ENCODE peak calls at places on chromosome 20, in four cellular contexts. K is NCI-H1436 treated with DMSO at 0.1 percent for 48 hours; F is iris pigment epithelial cell; P is activated T-helper 1 cell treated with anti-CD3 and anti-CD28 coated beads, Interleukin-12 subunit alpha, Interleukin-12 subunit beta, Interleukin-2, Interleukin-4 antibody, amounts not matched to agents 30 ng/mL and 10 ng/mL and 1 ng/mL, durations not matched to agents 14 hours and 24 hours and 36 hours. E is an unnamed sample.

GRCh38 chr20:703426-703825 is 27.8 kb upstream of the SCRT2 start:
- DNase-seq in K (no peak), F (no peak), P (no peak), E (no peak)

GRCh38 chr20:52016022-52016421 is 175.6 kb downstream of the ZFP64 start:
- DNase-seq in F (no peak), K (no peak), P (no peak), E (no peak)

GRCh38 chr20:53767206-53767924 is 173.7 kb upstream of the ZNF217 start:
- DNase-seq in K (no peak), P (no peak), F (no peak), E (no peak)

GRCh38 chr20:31781945-31782344 is 37.2 kb upstream of the MYLK2 start:
- DNase-seq in P (no peak), F (peak), K (no peak), E (no peak)

GRCh38 chr20:33433465-33433864 is 10.1 kb downstream of the SNTA1 start:
- DNase-seq in K (no peak), F (no peak), P (no peak), E (no peak)

GRCh38 chr20:42063176-42063575 is 445.0 kb upstream of the CHD6 start:
- DNase-seq in F (no peak), K (no peak), P (no peak), E (no peak)

GRCh38 chr20:4282550-4282949 is 267.2 kb upstream of the RNF24 start:
- DNase-seq in F (no peak), K (no peak), P (no peak), E (no peak)

GRCh38 chr20:9409981-9410380 is 104.4 kb upstream of the LAMP5 start:
- DNase-seq in F (peak), P (no peak), K (no peak), E (no peak)

GRCh38 chr20:5811746-5812145 is 61.5 kb downstream of the SHLD1 start:
- DNase-seq in P (no peak), F (no peak), K (no peak), E (no peak)

GRCh38 chr20:25081065-25081729 is 744 bp downstream of the VSX1 start:
- DNase-seq in K (no peak), F (no peak), P (no peak), E (no peak)

GRCh38 chr20:37915800-37916570 is 13.1 kb downstream of the VSTM2L start:
- DNase-seq in K (no peak), F (no peak), P (no peak), E (no peak)

GRCh38 chr20:1900321-1900791 is 5.1 kb downstream of the SIRPA start:
- DNase-seq in F (peak), P (no peak), K (peak), E (no peak)